ENCODE peak calls at places on chromosomes 11 and 22, in five cellular contexts. F is astrocyte of the hippocampus; U is substantia nigra; Y is small intestine; I is CD8-positive, alpha-beta T cell. B is an unnamed sample.

GRCh38 chr11:45022294-45023064 is 71.8 kb upstream of the TP53I11 start:
- DNase-seq in I (no peak), Y (no peak), U (no peak), F (peak), B (no peak)

GRCh38 chr11:117419136-117419914 is 91.7 kb downstream of the CEP164 start:
- DNase-seq in U (no peak), I (no peak), F (no peak), Y (no peak), B (no peak)

GRCh38 chr22:30325065-30325720 is 1.5 kb downstream of the TBC1D10A start:
- DNase-seq in U (no peak), F (peak), Y (peak), I (no peak), B (peak)

GRCh38 chr11:665707-666281 is 28.7 kb downstream of the DRD4 start:
- DNase-seq in I (no peak), F (no peak), Y (no peak), U (no peak), B (no peak)

GRCh38 chr11:2742201-2742600 is 42.4 kb upstream of the KCNQ1OT1 start:
- DNase-seq in I (no peak), U (no peak), Y (no peak), F (no peak), B (no peak)

GRCh38 chr11:116502641-116503061 is 270.1 kb downstream of the BUD13 start:
- DNase-seq in Y (no peak), U (no peak), F (no peak), I (no peak), B (no peak)

GRCh38 chr11:57318178-57318577 is 6.6 kb downstream of the TNKS1BP1 start:
- DNase-seq in F (no peak), I (no peak), U (no peak), Y (no peak), B (no peak)

GRCh38 chr11:69049490-69049867 is 747 bp downstream of the TPCN2 start:
- DNase-seq in Y (no peak), U (no peak), I (peak), F (peak), B (no peak)

GRCh38 chr11:65778901-65779668 is 1.7 kb downstream of the AP5B1 start:
- DNase-seq in Y (no peak), I (no peak), F (no peak), U (no peak), B (peak)

GRCh38 chr11:88414385-88414861 is 76.9 kb upstream of the CTSC start:
- DNase-seq in U (no peak), I (peak), Y (peak), F (peak), B (peak)

GRCh38 chr11:78722786-78723185 is 148.1 kb upstream of the NARS2 start:
- DNase-seq in Y (no peak), I (no peak), F (peak), U (no peak), B (no peak)

B was measured in hepatocyte.